ENCODE peak calls at places on chromosome 2, in ten cellular contexts. One of them, this sample, is unnamed.

GRCh38 chr2:216590780-216591179 is 42.4 kb upstream of the IGFBP2 start:
- DNase-seq in tibial nerve: no peak
- DNase-seq in endodermal cell: peak; percentile 68
- DNase-seq in astrocyte of the spinal cord: peak; percentile 9
- DNase-seq in RWPE1: no peak
- DNase-seq in uterus: peak; percentile 84
- DNase-seq in bronchial epithelial cell: no peak
- DNase-seq in Calu3: no peak
- DNase-seq in AG04450: no peak
- DNase-seq in foreskin fibroblast: peak; percentile 90
- DNase-seq in this sample: no peak

GRCh38 chr2:61238221-61238620 is 76.2 kb downstream of the C2orf74 start:
- DNase-seq in endodermal cell: no peak
- DNase-seq in tibial nerve: no peak
- DNase-seq in RWPE1: no peak
- DNase-seq in foreskin fibroblast: no peak
- DNase-seq in astrocyte of the spinal cord: no peak
- DNase-seq in uterus: no peak
- DNase-seq in AG04450: no peak
- DNase-seq in Calu3: no peak
- DNase-seq in bronchial epithelial cell: no peak
- DNase-seq in this sample: no peak

GRCh38 chr2:45759310-45759851 is 107.9 kb downstream of the PRKCE start:
- DNase-seq in RWPE1: no peak
- DNase-seq in tibial nerve: no peak
- DNase-seq in AG04450: no peak
- DNase-seq in bronchial epithelial cell: no peak
- DNase-seq in astrocyte of the spinal cord: peak; percentile 50
- DNase-seq in uterus: peak; percentile 55
- DNase-seq in Calu3: no peak
- DNase-seq in endodermal cell: peak; percentile 78
- DNase-seq in foreskin fibroblast: peak; percentile 90
- DNase-seq in this sample: no peak

GRCh38 chr2:58698610-58699009 is 457.5 kb upstream of the FANCL start:
- DNase-seq in AG04450: no peak
- DNase-seq in endodermal cell: no peak
- DNase-seq in uterus: no peak
- DNase-seq in bronchial epithelial cell: no peak
- DNase-seq in tibial nerve: no peak
- DNase-seq in Calu3: no peak
- DNase-seq in foreskin fibroblast: no peak
- DNase-seq in astrocyte of the spinal cord: no peak
- DNase-seq in RWPE1: no peak
- DNase-seq in this sample: no peak

GRCh38 chr2:187575081-187576067 is 21.1 kb upstream of the TFPI start:
- DNase-seq in tibial nerve: no peak
- DNase-seq in astrocyte of the spinal cord: peak; percentile 62
- DNase-seq in RWPE1: no peak
- DNase-seq in foreskin fibroblast: peak; percentile 6
- DNase-seq in endodermal cell: no peak
- DNase-seq in uterus: no peak
- DNase-seq in bronchial epithelial cell: no peak
- DNase-seq in AG04450: peak; percentile 37
- DNase-seq in Calu3: no peak
- DNase-seq in this sample: no peak

GRCh38 chr2:239722760-239723448 is 302.2 kb downstream of the NDUFA10 start:
- DNase-seq in Calu3: no peak
- DNase-seq in endodermal cell: no peak
- DNase-seq in RWPE1: no peak
- DNase-seq in foreskin fibroblast: no peak
- DNase-seq in tibial nerve: no peak
- DNase-seq in astrocyte of the spinal cord: no peak
- DNase-seq in uterus: no peak
- DNase-seq in bronchial epithelial cell: no peak
- DNase-seq in AG04450: no peak
- DNase-seq in this sample: no peak

GRCh38 chr2:148032215-148032614 is 11.3 kb downstream of the MBD5 start:
- DNase-seq in tibial nerve: no peak
- DNase-seq in Calu3: no peak
- DNase-seq in bronchial epithelial cell: no peak
- DNase-seq in endodermal cell: no peak
- DNase-seq in uterus: no peak
- DNase-seq in astrocyte of the spinal cord: no peak
- DNase-seq in RWPE1: no peak
- DNase-seq in foreskin fibroblast: no peak
- DNase-seq in AG04450: no peak
- DNase-seq in this sample: no peak

GRCh38 chr2:241356871-241357260 is 781 bp downstream of the FARP2 start:
- DNase-seq in tibial nerve: no peak
- DNase-seq in AG04450: no peak
- DNase-seq in bronchial epithelial cell: no peak
- DNase-seq in endodermal cell: no peak
- DNase-seq in Calu3: no peak
- DNase-seq in RWPE1: no peak
- DNase-seq in uterus: no peak
- DNase-seq in foreskin fibroblast: peak; percentile 24
- DNase-seq in astrocyte of the spinal cord: no peak
- DNase-seq in this sample: no peak

GRCh38 chr2:18566145-18566544 is 5.7 kb upstream of the RDH14 start:
- DNase-seq in endodermal cell: no peak
- DNase-seq in foreskin fibroblast: no peak
- DNase-seq in Calu3: no peak
- DNase-seq in RWPE1: no peak
- DNase-seq in uterus: no peak
- DNase-seq in tibial nerve: no peak
- DNase-seq in AG04450: no peak
- DNase-seq in bronchial epithelial cell: no peak
- DNase-seq in astrocyte of the spinal cord: peak; percentile 6
- DNase-seq in this sample: no peak

GRCh38 chr2:15436195-15436594 is 124.9 kb downstream of the NBAS start:
- DNase-seq in RWPE1: no peak
- DNase-seq in foreskin fibroblast: no peak
- DNase-seq in bronchial epithelial cell: peak; percentile 27
- DNase-seq in Calu3: no peak
- DNase-seq in astrocyte of the spinal cord: no peak
- DNase-seq in endodermal cell: no peak
- DNase-seq in AG04450: no peak
- DNase-seq in uterus: no peak
- DNase-seq in tibial nerve: no peak
- DNase-seq in this sample: no peak

GRCh38 chr2:204892506-204893255 is 347.4 kb downstream of the PARD3B start:
- DNase-seq in astrocyte of the spinal cord: peak; percentile 50
- DNase-seq in bronchial epithelial cell: peak; percentile 69
- DNase-seq in uterus: no peak
- DNase-seq in AG04450: no peak
- DNase-seq in RWPE1: no peak
- DNase-seq in endodermal cell: no peak
- DNase-seq in foreskin fibroblast: peak; percentile 77
- DNase-seq in Calu3: no peak
- DNase-seq in tibial nerve: no peak
- DNase-seq in this sample: no peak

GRCh38 chr2:55779459-55780421 is 86.1 kb upstream of the PNPT1 start:
- DNase-seq in uterus: no peak
- DNase-seq in RWPE1: peak; percentile 87
- DNase-seq in tibial nerve: no peak
- DNase-seq in endodermal cell: no peak
- DNase-seq in bronchial epithelial cell: peak; percentile 99
- DNase-seq in foreskin fibroblast: peak; percentile 55
- DNase-seq in astrocyte of the spinal cord: peak; percentile 81
- DNase-seq in Calu3: peak; percentile 42
- DNase-seq in AG04450: peak; percentile 55
- DNase-seq in this sample: no peak

GRCh38 chr2:71530987-71531332 is 77.6 kb downstream of the DYSF start:
- DNase-seq in foreskin fibroblast: no peak
- DNase-seq in AG04450: no peak
- DNase-seq in uterus: no peak
- DNase-seq in tibial nerve: no peak
- DNase-seq in RWPE1: no peak
- DNase-seq in bronchial epithelial cell: no peak
- DNase-seq in endodermal cell: no peak
- DNase-seq in astrocyte of the spinal cord: no peak
- DNase-seq in Calu3: no peak
- DNase-seq in this sample: no peak
- TF ChIP-seq CTCF in foreskin fibroblast: no peak
- TF ChIP-seq CTCF in AG04450: no peak
- TF ChIP-seq CTCF in uterus: no peak
- TF ChIP-seq CTCF in tibial nerve: no peak
- TF ChIP-seq CTCF in RWPE1: no peak
- TF ChIP-seq CTCF in bronchial epithelial cell: no peak
- TF ChIP-seq CTCF in endodermal cell: no peak
- TF ChIP-seq CTCF in astrocyte of the spinal cord: no peak
- TF ChIP-seq CTCF in Calu3: no peak
- TF ChIP-seq CTCF in this sample: no peak

GRCh38 chr2:224027070-224027469 is 12.0 kb downstream of the SERPINE2 start:
- DNase-seq in Calu3: no peak
- DNase-seq in foreskin fibroblast: no peak
- DNase-seq in endodermal cell: peak; percentile 96
- DNase-seq in uterus: no peak
- DNase-seq in AG04450: no peak
- DNase-seq in astrocyte of the spinal cord: no peak
- DNase-seq in RWPE1: no peak
- DNase-seq in tibial nerve: no peak
- DNase-seq in bronchial epithelial cell: no peak
- DNase-seq in this sample: no peak
- TF ChIP-seq CTCF in Calu3: no peak
- TF ChIP-seq CTCF in foreskin fibroblast: no peak
- TF ChIP-seq CTCF in endodermal cell: no peak
- TF ChIP-seq CTCF in uterus: no peak
- TF ChIP-seq CTCF in AG04450: no peak
- TF ChIP-seq CTCF in astrocyte of the spinal cord: no peak
- TF ChIP-seq CTCF in RWPE1: no peak
- TF ChIP-seq CTCF in tibial nerve: no peak
- TF ChIP-seq CTCF in bronchial epithelial cell: no peak
- TF ChIP-seq CTCF in this sample: no peak

DNA sequence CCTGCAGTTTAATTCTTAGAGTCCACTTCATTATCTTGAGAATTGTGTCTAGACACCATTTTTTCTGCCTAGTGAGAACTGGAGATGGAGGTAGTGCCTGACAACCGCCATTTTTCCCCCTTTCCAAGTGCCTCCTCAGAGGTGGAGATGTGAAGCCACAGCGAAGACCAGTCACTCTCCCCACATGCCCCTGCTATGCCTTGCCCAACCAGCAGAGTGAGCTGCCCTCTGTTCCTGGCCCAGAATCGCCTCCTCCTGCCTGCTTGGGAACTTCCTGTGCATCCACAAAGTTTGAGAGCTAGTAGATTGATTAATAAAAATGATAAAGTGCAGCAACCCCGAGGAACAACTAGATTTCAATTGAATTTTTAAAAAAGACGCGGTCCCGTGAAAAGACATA is 123.3 kb downstream of the CLIP4 start:
- DNase-seq in Calu3: peak; percentile 69
- DNase-seq in astrocyte of the spinal cord: no peak
- DNase-seq in bronchial epithelial cell: peak; percentile 28
- DNase-seq in endodermal cell: peak; percentile 88
- DNase-seq in tibial nerve: no peak
- DNase-seq in uterus: no peak
- DNase-seq in foreskin fibroblast: peak; percentile 44
- DNase-seq in RWPE1: peak; percentile 66
- DNase-seq in AG04450: no peak
- DNase-seq in this sample: no peak
- TF ChIP-seq CTCF in Calu3: peak; percentile 63
- TF ChIP-seq CTCF in astrocyte of the spinal cord: peak; percentile 69
- TF ChIP-seq CTCF in bronchial epithelial cell: peak; percentile 78
- TF ChIP-seq CTCF in endodermal cell: peak; percentile 90
- TF ChIP-seq CTCF in tibial nerve: no peak
- TF ChIP-seq CTCF in uterus: no peak
- TF ChIP-seq CTCF in foreskin fibroblast: peak; percentile 54
- TF ChIP-seq CTCF in RWPE1: peak; percentile 11
- TF ChIP-seq CTCF in AG04450: peak; percentile 74
- TF ChIP-seq CTCF in this sample: no peak

DNA sequence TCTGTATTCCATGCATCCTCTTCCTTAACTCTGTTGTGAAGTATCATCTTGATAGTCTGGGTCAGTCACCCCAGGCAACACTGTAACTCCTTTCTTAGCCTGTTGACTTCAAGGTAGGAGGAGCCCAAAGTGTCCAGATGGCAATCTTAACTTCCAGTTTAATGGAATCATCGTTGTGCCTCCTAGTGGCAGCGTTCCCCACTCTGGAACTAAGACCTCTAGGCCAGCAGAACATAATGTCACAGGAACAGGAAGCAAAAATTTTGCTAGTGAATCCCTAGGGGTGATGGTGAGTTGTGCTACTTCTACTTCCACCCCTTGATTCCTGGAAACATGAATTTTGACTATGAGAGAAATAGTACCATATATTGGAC is 11.7 kb downstream of the SGPP2 start:
- DNase-seq in astrocyte of the spinal cord: no peak
- DNase-seq in tibial nerve: no peak
- DNase-seq in bronchial epithelial cell: no peak
- DNase-seq in Calu3: no peak
- DNase-seq in AG04450: no peak
- DNase-seq in uterus: no peak
- DNase-seq in endodermal cell: peak; percentile 50
- DNase-seq in foreskin fibroblast: no peak
- DNase-seq in RWPE1: no peak
- DNase-seq in this sample: no peak
- TF ChIP-seq CTCF in astrocyte of the spinal cord: no peak
- TF ChIP-seq CTCF in tibial nerve: no peak
- TF ChIP-seq CTCF in bronchial epithelial cell: no peak
- TF ChIP-seq CTCF in Calu3: no peak
- TF ChIP-seq CTCF in AG04450: no peak
- TF ChIP-seq CTCF in uterus: no peak
- TF ChIP-seq CTCF in endodermal cell: peak; percentile 61
- TF ChIP-seq CTCF in foreskin fibroblast: no peak
- TF ChIP-seq CTCF in RWPE1: no peak
- TF ChIP-seq CTCF in this sample: no peak

DNA sequence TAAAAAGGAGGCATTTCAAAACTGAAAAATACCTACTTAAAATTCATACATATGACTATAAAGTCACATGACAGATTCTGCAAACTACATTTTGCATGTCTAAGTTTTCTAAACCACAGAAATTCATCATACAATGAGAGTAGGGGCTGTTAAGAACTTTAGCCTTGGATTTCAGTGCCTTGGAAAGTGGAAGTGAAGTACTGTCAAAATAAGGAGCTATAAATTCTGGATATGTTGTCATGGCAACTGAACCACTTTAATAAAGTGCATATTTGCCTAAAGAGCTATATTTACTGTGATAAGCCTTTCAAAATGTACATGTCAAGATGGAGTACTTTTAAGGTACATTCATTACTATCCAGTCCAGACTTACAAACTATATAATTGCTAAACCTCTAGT is 227.1 kb downstream of the RAB3GAP1 start:
- DNase-seq in RWPE1: no peak
- DNase-seq in astrocyte of the spinal cord: no peak
- DNase-seq in Calu3: no peak
- DNase-seq in bronchial epithelial cell: no peak
- DNase-seq in uterus: no peak
- DNase-seq in endodermal cell: no peak
- DNase-seq in AG04450: no peak
- DNase-seq in foreskin fibroblast: no peak
- DNase-seq in tibial nerve: no peak
- DNase-seq in this sample: no peak
- TF ChIP-seq CTCF in RWPE1: no peak
- TF ChIP-seq CTCF in astrocyte of the spinal cord: no peak
- TF ChIP-seq CTCF in Calu3: no peak
- TF ChIP-seq CTCF in bronchial epithelial cell: no peak
- TF ChIP-seq CTCF in uterus: no peak
- TF ChIP-seq CTCF in endodermal cell: no peak
- TF ChIP-seq CTCF in AG04450: no peak
- TF ChIP-seq CTCF in foreskin fibroblast: no peak
- TF ChIP-seq CTCF in tibial nerve: no peak
- TF ChIP-seq CTCF in this sample: no peak